ENCODE peak calls at places on chromosomes 11 and 22, in six cellular contexts. W is kidney, A is foreskin fibroblast, Z is lower leg skin, G is cardiac fibroblast, H is body of pancreas. D is an unnamed sample.

GRCh38 chr11:70504246-70505020 is 106.1 kb downstream of the CTTN start:
- DNase-seq in W (peak), H (no peak), Z (no peak), A (no peak), G (no peak), D (no peak)

GRCh38 chr22:46043816-46044717 is 67.1 kb upstream of the WNT7B start:
- DNase-seq in A (peak), H (peak), W (peak), G (peak), Z (peak), D (no peak)

GRCh38 chr22:23219787-23220484 is 39.6 kb downstream of the BCR start:
- DNase-seq in H (peak), W (peak), Z (no peak), G (peak), A (peak), D (no peak)

GRCh38 chr11:71184421-71185210 is 67.8 kb downstream of the SHANK2 start:
- DNase-seq in G (no peak), H (no peak), Z (peak), W (peak), A (no peak), D (no peak)

GRCh38 chr11:96091476-96091875 is 167.6 kb upstream of the MTMR2 start:
- DNase-seq in Z (no peak), A (no peak), G (no peak), W (no peak), H (no peak), D (no peak)

GRCh38 chr11:17699157-17700114 is 19.9 kb upstream of the MYOD1 start:
- DNase-seq in G (peak), Z (peak), A (peak), H (no peak), W (no peak), D (no peak)

GRCh38 chr11:13352711-13353110 is 75.1 kb downstream of the BMAL1 start:
- DNase-seq in Z (no peak), G (no peak), H (no peak), W (no peak), A (no peak), D (no peak)

GRCh38 chr11:64656797-64657196 is 65.8 kb downstream of the SLC22A12 start:
- DNase-seq in Z (no peak), W (no peak), G (no peak), H (no peak), A (no peak), D (no peak)

GRCh38 chr11:14308114-14308896 is 50.7 kb downstream of the RRAS2 start:
- DNase-seq in H (peak), W (no peak), G (peak), A (peak), Z (no peak), D (peak)

GRCh38 chr11:68118753-68119448 is 2.3 kb downstream of the CHKA start:
- DNase-seq in H (peak), A (no peak), Z (peak), W (no peak), G (no peak), D (no peak)

GRCh38 chr11:122100222-122101080 is 15.6 kb downstream of the BLID start:
- DNase-seq in W (peak), H (peak), G (peak), A (peak), Z (peak), D (no peak)

GRCh38 chr11:96257972-96258951 is 84.7 kb downstream of the MAML2 start:
- DNase-seq in G (no peak), W (no peak), H (peak), A (peak), Z (no peak), D (no peak)

GRCh38 chr11:111793863-111794262 is 27.7 kb upstream of the PPP2R1B start:
- DNase-seq in H (no peak), G (peak), W (no peak), Z (no peak), A (peak), D (no peak)

GRCh38 chr11:76892305-76892704 is 31.6 kb downstream of the ACER3 start:
- DNase-seq in Z (no peak), H (no peak), W (no peak), A (no peak), G (no peak), D (no peak)

GRCh38 chr11:76824083-76824939 is 36.4 kb upstream of the ACER3 start:
- DNase-seq in G (peak), W (no peak), Z (no peak), A (peak), H (no peak), D (no peak)

GRCh38 chr22:33270596-33270995 is 212.4 kb upstream of the SYN3 start:
- DNase-seq in G (no peak), W (no peak), Z (no peak), H (no peak), A (no peak), D (no peak)

GRCh38 chr11:63845305-63845704 is 6.4 kb downstream of the MARK2 start:
- DNase-seq in A (peak), H (peak), G (peak), Z (no peak), W (no peak), D (no peak)

GRCh38 chr11:91778758-91779157 is 445.9 kb upstream of the FAT3 start:
- DNase-seq in H (no peak), G (no peak), W (no peak), Z (no peak), A (no peak), D (no peak)

GRCh38 chr11:11155962-11156815 is 196.9 kb downstream of the CSNK2A3 start:
- DNase-seq in G (no peak), W (no peak), A (no peak), Z (no peak), H (no peak), D (no peak)

GRCh38 chr11:86978756-86979608 is 23.8 kb upstream of the FZD4 start:
- DNase-seq in W (no peak), Z (no peak), G (peak), H (peak), A (peak), D (peak)

GRCh38 chr11:34261820-34262219 is 96.0 kb downstream of the ABTB2 start:
- DNase-seq in Z (no peak), A (no peak), G (no peak), W (no peak), H (no peak), D (no peak)

GRCh38 chr11:20355221-20356219 is 8.0 kb upstream of the HTATIP2 start:
- DNase-seq in W (no peak), A (peak), H (peak), G (peak), Z (no peak), D (peak)

GRCh38 chr11:68546555-68546954 is 86.0 kb downstream of the PPP6R3 start:
- DNase-seq in G (peak), H (no peak), A (peak), W (no peak), Z (no peak), D (no peak)

GRCh38 chr11:112727341-112727841 is 233.8 kb upstream of the NCAM1 start:
- DNase-seq in Z (no peak), W (no peak), H (no peak), G (no peak), A (no peak), D (no peak)

GRCh38 chr11:2383823-2384722 is 7.0 kb downstream of the CD81 start:
- DNase-seq in H (peak), A (peak), W (peak), Z (no peak), G (no peak), D (no peak)

GRCh38 chr22:27730649-27731433 is 70.7 kb downstream of the MN1 start:
- DNase-seq in Z (no peak), G (no peak), A (no peak), W (no peak), H (no peak), D (no peak)

GRCh38 chr11:12149672-12150225 is 39.4 kb downstream of the MICAL2 start:
- DNase-seq in Z (no peak), W (no peak), A (peak), H (no peak), G (no peak), D (no peak)

GRCh38 chr11:116836648-116837023 is 786 bp downstream of the APOA1 start:
- DNase-seq in H (no peak), G (no peak), W (no peak), Z (no peak), A (no peak), D (no peak)

GRCh38 chr11:12376259-12376971 is 956 bp upstream of the PARVA start:
- DNase-seq in A (peak), H (peak), Z (peak), W (no peak), G (peak), D (no peak)

GRCh38 chr22:26097840-26098239 is 71.4 kb upstream of the SEZ6L start:
- DNase-seq in Z (no peak), G (no peak), A (no peak), H (no peak), W (no peak), D (no peak)

GRCh38 chr11:72787262-72788104 is 6.4 kb downstream of the STARD10 start:
- DNase-seq in A (no peak), Z (no peak), W (no peak), H (peak), G (no peak), D (no peak)
- H3K4me3 ChIP-seq in A (no peak), Z (no peak), W (no peak), H (no peak), G (no peak), D (no peak)

DNA sequence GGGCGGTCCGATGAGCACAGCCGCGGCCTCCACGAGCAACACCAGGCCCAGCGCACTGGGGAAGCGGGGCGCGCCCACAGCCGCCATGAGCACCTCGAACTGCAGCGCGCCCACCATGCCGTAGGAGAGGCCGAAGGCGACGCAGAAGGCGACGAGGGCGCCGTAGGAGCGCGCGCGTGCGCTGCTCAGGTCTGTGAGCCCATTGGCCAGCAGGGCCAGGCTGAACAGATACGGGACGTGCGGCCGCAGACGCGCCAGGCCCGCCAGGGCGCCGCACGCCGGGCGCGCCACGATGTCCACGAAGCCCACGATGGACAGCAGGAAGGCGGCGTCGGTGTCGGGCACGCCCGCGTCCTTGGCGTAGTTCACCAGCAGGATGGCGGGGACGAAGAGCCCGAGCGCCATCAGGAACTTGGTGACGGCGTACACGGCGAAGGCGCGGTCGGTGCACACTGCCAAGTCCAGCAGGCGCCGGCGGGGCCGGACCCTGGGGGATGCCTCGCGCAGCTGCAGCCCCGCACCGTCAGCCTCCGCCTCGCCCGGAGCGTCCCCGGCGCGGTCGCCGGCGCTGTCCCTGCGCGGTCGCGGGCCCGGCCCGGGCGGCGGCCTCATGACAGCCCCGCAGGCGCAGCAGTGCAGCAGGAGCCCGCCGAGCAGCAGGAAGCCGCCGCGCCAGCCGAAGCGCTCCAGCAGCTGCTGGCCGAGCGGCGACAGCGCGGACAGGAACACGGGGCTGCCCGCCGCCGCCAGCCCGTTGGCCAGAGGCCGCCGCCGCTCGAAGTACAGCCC is 2.9 kb downstream of the SLC16A8 start:
- DNase-seq in Z (no peak), A (peak), H (peak), G (peak), W (peak), D (no peak)
- TF ChIP-seq CTCF in Z (no peak), A (no peak), H (no peak), G (no peak), W (no peak), D (no peak)

GRCh38 chr11:65927904-65928397 is 8.7 kb downstream of the DRAP1 start:
- DNase-seq in W (peak), G (no peak), Z (peak), A (peak), H (peak), D (no peak)
- H3K4me3 ChIP-seq in W (no peak), G (no peak), Z (no peak), A (no peak), H (no peak), D (no peak)

DNA sequence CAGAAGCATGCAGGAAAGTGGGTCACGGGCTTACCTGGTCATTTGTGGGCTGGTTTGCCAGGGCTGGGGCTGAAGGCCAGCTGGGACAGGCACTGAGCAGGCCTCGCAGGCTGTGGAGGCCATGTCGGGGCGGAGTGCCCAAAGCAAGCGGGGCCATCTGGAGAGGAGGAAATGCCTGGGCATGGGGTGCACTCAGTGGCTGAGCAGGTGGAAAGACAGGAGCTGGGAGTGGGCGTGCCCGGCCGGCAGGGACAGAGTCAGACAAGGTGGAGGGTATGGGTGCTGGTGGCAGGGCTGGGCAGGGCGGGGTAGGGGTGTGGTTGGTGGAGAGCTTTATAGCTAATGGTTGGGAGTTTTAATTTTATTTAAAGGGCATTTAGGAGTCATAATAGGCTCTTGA is 27.4 kb downstream of the DAGLA start:
- DNase-seq in A (no peak), H (no peak), W (no peak), G (no peak), Z (no peak), D (no peak)
- TF ChIP-seq CTCF in A (no peak), H (no peak), W (no peak), G (no peak), Z (no peak), D (no peak)